ENCODE peak calls at places on chromosomes 12 and 14, in six cellular contexts. One of them, this sample, is unnamed.

GRCh38 chr14:33938131-33938949 is 12.5 kb downstream of the EGLN3 start:
- DNase-seq in breast epithelium: peak; percentile 73
- DNase-seq in sigmoid colon: peak; percentile 87
- DNase-seq in H1: no peak
- DNase-seq in HepG2: peak; percentile 49
- DNase-seq in HCT116: peak; percentile 76
- DNase-seq in this sample: peak; percentile 36

GRCh38 chr14:54669759-54670630 is 103.1 kb downstream of the SAMD4A start:
- DNase-seq in sigmoid colon: peak; percentile 95
- DNase-seq in H1: no peak
- DNase-seq in breast epithelium: no peak
- DNase-seq in HepG2: no peak
- DNase-seq in HCT116: no peak
- DNase-seq in this sample: no peak

GRCh38 chr12:92854344-92854743 is 74.8 kb downstream of the EEA1 start:
- DNase-seq in H1: no peak
- DNase-seq in HepG2: peak; percentile 52
- DNase-seq in HCT116: no peak
- DNase-seq in sigmoid colon: no peak
- DNase-seq in breast epithelium: no peak
- DNase-seq in this sample: no peak

GRCh38 chr12:9104767-9105423 is 10.8 kb downstream of the A2M start:
- DNase-seq in breast epithelium: no peak
- DNase-seq in sigmoid colon: no peak
- DNase-seq in H1: no peak
- DNase-seq in HepG2: no peak
- DNase-seq in HCT116: no peak
- DNase-seq in this sample: no peak

GRCh38 chr12:69275471-69275891 is 36.1 kb downstream of the CPSF6 start:
- DNase-seq in HepG2: no peak
- DNase-seq in HCT116: no peak
- DNase-seq in breast epithelium: no peak
- DNase-seq in H1: no peak
- DNase-seq in sigmoid colon: no peak
- DNase-seq in this sample: no peak

GRCh38 chr12:131634037-131634436 is 76.9 kb upstream of the SFSWAP start:
- DNase-seq in H1: no peak
- DNase-seq in HCT116: no peak
- DNase-seq in sigmoid colon: no peak
- DNase-seq in breast epithelium: no peak
- DNase-seq in HepG2: no peak
- DNase-seq in this sample: no peak

GRCh38 chr12:94649349-94650142 is 811 bp downstream of the TMCC3 start:
- DNase-seq in HepG2: no peak
- DNase-seq in HCT116: no peak
- DNase-seq in H1: no peak
- DNase-seq in breast epithelium: peak; percentile 60
- DNase-seq in sigmoid colon: peak; percentile 72
- DNase-seq in this sample: no peak

GRCh38 chr12:112148031-112148513 is 22.7 kb downstream of the TRAFD1 start:
- DNase-seq in H1: no peak
- DNase-seq in HepG2: no peak
- DNase-seq in HCT116: no peak
- DNase-seq in sigmoid colon: no peak
- DNase-seq in breast epithelium: no peak
- DNase-seq in this sample: no peak

GRCh38 chr12:102816816-102817434 is 100.1 kb downstream of the PAH start:
- DNase-seq in H1: no peak
- DNase-seq in sigmoid colon: no peak
- DNase-seq in HCT116: peak; percentile 18
- DNase-seq in breast epithelium: no peak
- DNase-seq in HepG2: peak; percentile 24
- DNase-seq in this sample: no peak

GRCh38 chr14:73227812-73228781 is 9.2 kb upstream of the PAPLN start:
- DNase-seq in sigmoid colon: peak; percentile 83
- DNase-seq in H1: no peak
- DNase-seq in HCT116: no peak
- DNase-seq in HepG2: peak; percentile 38
- DNase-seq in breast epithelium: no peak
- DNase-seq in this sample: no peak

GRCh38 chr12:89556976-89557375 is 31.1 kb upstream of the POC1B start:
- DNase-seq in HepG2: peak; percentile 9
- DNase-seq in breast epithelium: no peak
- DNase-seq in sigmoid colon: no peak
- DNase-seq in H1: no peak
- DNase-seq in HCT116: peak; percentile 45
- DNase-seq in this sample: no peak

GRCh38 chr14:60294670-60295069 is 45.6 kb downstream of the PPM1A start:
- DNase-seq in HCT116: no peak
- DNase-seq in HepG2: no peak
- DNase-seq in sigmoid colon: no peak
- DNase-seq in breast epithelium: no peak
- DNase-seq in H1: no peak
- DNase-seq in this sample: no peak

GRCh38 chr12:101287357-101287756 is 7.5 kb downstream of the UTP20 start:
- DNase-seq in sigmoid colon: no peak
- DNase-seq in HCT116: no peak
- DNase-seq in HepG2: no peak
- DNase-seq in breast epithelium: no peak
- DNase-seq in H1: no peak
- DNase-seq in this sample: no peak

GRCh38 chr14:102726191-102726949 is 50.9 kb upstream of the TRAF3 start:
- DNase-seq in HepG2: peak; percentile 61
- DNase-seq in HCT116: no peak
- DNase-seq in breast epithelium: no peak
- DNase-seq in H1: no peak
- DNase-seq in sigmoid colon: no peak
- DNase-seq in this sample: no peak

GRCh38 chr14:68634346-68634745 is 158.5 kb downstream of the ZFP36L1 start:
- DNase-seq in HCT116: no peak
- DNase-seq in HepG2: no peak
- DNase-seq in sigmoid colon: no peak
- DNase-seq in H1: no peak
- DNase-seq in breast epithelium: no peak
- DNase-seq in this sample: no peak

GRCh38 chr12:66623455-66623854 is 55.4 kb downstream of the GRIP1 start:
- DNase-seq in breast epithelium: no peak
- DNase-seq in HepG2: no peak
- DNase-seq in HCT116: no peak
- DNase-seq in sigmoid colon: no peak
- DNase-seq in H1: no peak
- DNase-seq in this sample: no peak
- TF ChIP-seq POLR2AphosphoS5 in breast epithelium: no peak
- TF ChIP-seq POLR2AphosphoS5 in HepG2: no peak
- TF ChIP-seq POLR2AphosphoS5 in HCT116: no peak
- TF ChIP-seq POLR2AphosphoS5 in sigmoid colon: no peak
- TF ChIP-seq POLR2AphosphoS5 in H1: no peak
- TF ChIP-seq POLR2AphosphoS5 in this sample: no peak

GRCh38 chr14:100490252-100490651 is 97.0 kb downstream of the BEGAIN start:
- DNase-seq in sigmoid colon: no peak
- DNase-seq in HCT116: no peak
- DNase-seq in H1: no peak
- DNase-seq in breast epithelium: no peak
- DNase-seq in HepG2: no peak
- DNase-seq in this sample: no peak

GRCh38 chr14:100486025-100486828 is 101.0 kb downstream of the BEGAIN start:
- DNase-seq in HepG2: peak; percentile 43
- DNase-seq in H1: peak; percentile 65
- DNase-seq in breast epithelium: no peak
- DNase-seq in sigmoid colon: no peak
- DNase-seq in HCT116: no peak
- DNase-seq in this sample: peak; percentile 66

GRCh38 chr14:100488057-100488456 is 99.2 kb downstream of the BEGAIN start:
- DNase-seq in breast epithelium: no peak
- DNase-seq in HepG2: no peak
- DNase-seq in sigmoid colon: no peak
- DNase-seq in H1: no peak
- DNase-seq in HCT116: no peak
- DNase-seq in this sample: no peak

GRCh38 chr14:100487304-100487703 is 99.9 kb downstream of the BEGAIN start:
- DNase-seq in breast epithelium: no peak
- DNase-seq in sigmoid colon: no peak
- DNase-seq in H1: no peak
- DNase-seq in HepG2: no peak
- DNase-seq in HCT116: no peak
- DNase-seq in this sample: no peak

DNA sequence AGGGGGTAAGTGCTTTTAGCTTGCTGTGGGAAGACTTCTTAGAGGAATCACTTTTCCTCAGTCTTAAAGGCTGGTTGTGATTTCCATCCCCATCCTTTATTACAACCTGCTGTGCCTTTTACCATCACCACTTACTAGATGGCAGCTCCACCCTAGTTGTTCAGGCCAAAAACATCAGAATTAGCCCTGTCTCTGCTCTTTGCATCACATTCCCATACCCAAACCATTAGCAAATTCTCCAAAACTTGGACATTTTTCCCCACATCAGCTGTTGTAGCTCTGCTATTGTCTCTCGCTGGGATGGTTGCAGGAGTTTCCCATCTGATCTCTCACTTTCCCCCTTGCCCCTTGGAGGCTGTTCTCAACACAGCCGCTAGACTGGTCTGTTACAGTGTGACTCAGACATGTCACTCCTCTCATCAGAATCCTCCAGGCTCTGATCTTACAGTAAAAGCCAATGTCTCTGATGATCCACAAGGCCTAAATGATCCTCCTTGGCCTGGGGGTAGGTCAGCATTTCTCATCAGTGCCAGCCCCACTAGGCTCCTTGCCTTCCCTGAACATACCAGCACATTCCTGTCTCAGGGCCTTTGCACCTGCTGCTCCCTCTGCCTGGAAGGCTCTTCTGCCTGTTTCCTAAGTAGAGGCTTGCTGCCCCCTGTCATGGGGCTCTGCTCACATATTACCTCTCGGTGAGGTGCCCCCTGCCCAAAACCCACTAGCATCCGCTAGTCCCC is 102.5 kb downstream of the BEGAIN start:
- DNase-seq in H1: no peak
- DNase-seq in HepG2: no peak
- DNase-seq in HCT116: no peak
- DNase-seq in breast epithelium: no peak
- DNase-seq in sigmoid colon: no peak
- DNase-seq in this sample: no peak
- TF ChIP-seq POLR2AphosphoS5 in H1: no peak
- TF ChIP-seq POLR2AphosphoS5 in HepG2: no peak
- TF ChIP-seq POLR2AphosphoS5 in HCT116: no peak
- TF ChIP-seq POLR2AphosphoS5 in breast epithelium: no peak
- TF ChIP-seq POLR2AphosphoS5 in sigmoid colon: no peak
- TF ChIP-seq POLR2AphosphoS5 in this sample: no peak

DNA sequence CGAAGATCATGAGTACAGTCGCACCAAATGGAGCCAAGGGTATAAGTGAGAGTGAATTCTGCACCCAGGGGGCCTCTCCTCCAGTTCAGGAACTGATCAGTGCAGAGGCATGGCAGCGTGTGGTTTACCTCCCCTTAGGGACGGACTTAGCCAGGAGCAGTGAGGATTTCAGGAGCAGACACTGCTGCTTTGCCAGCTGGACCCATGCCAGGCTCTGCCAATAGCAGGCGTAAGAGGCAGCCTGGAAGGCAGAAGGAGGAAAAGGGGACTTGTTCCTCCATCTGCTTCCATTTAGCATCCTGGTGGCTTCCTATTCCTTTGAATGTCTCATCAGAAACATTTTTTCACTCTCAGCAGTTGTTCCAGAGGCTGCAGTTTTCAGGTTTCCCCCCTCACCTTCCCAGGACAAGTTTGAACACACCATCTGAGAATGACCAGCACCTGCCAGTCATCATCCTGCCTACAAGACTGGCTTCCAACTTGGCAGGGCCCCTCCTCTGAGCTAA is 137.0 kb upstream of the LMNTD1 start:
- DNase-seq in HepG2: no peak
- DNase-seq in breast epithelium: peak; percentile 54
- DNase-seq in HCT116: no peak
- DNase-seq in H1: no peak
- DNase-seq in sigmoid colon: peak; percentile 77
- DNase-seq in this sample: no peak
- TF ChIP-seq POLR2AphosphoS5 in HepG2: no peak
- TF ChIP-seq POLR2AphosphoS5 in breast epithelium: no peak
- TF ChIP-seq POLR2AphosphoS5 in HCT116: no peak
- TF ChIP-seq POLR2AphosphoS5 in H1: no peak
- TF ChIP-seq POLR2AphosphoS5 in sigmoid colon: no peak
- TF ChIP-seq POLR2AphosphoS5 in this sample: no peak

GRCh38 chr12:44703311-44703910 is 172.7 kb downstream of the NELL2 start:
- DNase-seq in HepG2: no peak
- DNase-seq in breast epithelium: no peak
- DNase-seq in H1: no peak
- DNase-seq in sigmoid colon: no peak
- DNase-seq in HCT116: no peak
- DNase-seq in this sample: no peak
- TF ChIP-seq POLR2AphosphoS5 in HepG2: no peak
- TF ChIP-seq POLR2AphosphoS5 in breast epithelium: no peak
- TF ChIP-seq POLR2AphosphoS5 in H1: no peak
- TF ChIP-seq POLR2AphosphoS5 in sigmoid colon: no peak
- TF ChIP-seq POLR2AphosphoS5 in HCT116: no peak
- TF ChIP-seq POLR2AphosphoS5 in this sample: no peak

DNA sequence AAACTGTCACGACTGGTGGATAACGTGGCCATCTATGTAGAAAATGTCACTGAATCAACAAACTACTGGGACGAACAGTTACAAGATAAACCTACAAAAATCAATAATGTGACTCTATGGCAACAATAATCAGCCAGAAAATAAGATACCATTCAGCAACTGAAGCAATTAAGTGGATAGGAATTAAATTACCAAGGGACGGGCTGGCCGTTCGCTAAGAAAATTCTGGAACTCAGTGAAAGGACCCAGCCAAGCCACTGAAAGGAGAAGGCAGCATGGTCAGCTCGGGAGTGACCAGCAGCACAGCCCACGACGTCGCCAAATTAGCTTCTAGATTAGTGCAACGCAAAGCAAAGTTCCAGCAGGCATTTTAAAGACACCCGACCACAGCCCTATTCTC is 33.6 kb upstream of the TMEM179 start:
- DNase-seq in HCT116: no peak
- DNase-seq in sigmoid colon: no peak
- DNase-seq in breast epithelium: no peak
- DNase-seq in HepG2: no peak
- DNase-seq in H1: no peak
- DNase-seq in this sample: no peak
- TF ChIP-seq POLR2AphosphoS5 in HCT116: no peak
- TF ChIP-seq POLR2AphosphoS5 in sigmoid colon: no peak
- TF ChIP-seq POLR2AphosphoS5 in breast epithelium: no peak
- TF ChIP-seq POLR2AphosphoS5 in HepG2: no peak
- TF ChIP-seq POLR2AphosphoS5 in H1: no peak
- TF ChIP-seq POLR2AphosphoS5 in this sample: no peak

GRCh38 chr12:100199347-100200136 is 1.1 kb upstream of the ACTR6 start:
- DNase-seq in HCT116: peak; percentile 52
- DNase-seq in sigmoid colon: peak; percentile 83
- DNase-seq in breast epithelium: peak; percentile 80
- DNase-seq in HepG2: peak; percentile 73
- DNase-seq in H1: peak; percentile 23
- DNase-seq in this sample: no peak
- TF ChIP-seq POLR2AphosphoS5 in HCT116: peak; percentile 63
- TF ChIP-seq POLR2AphosphoS5 in sigmoid colon: peak; percentile 8
- TF ChIP-seq POLR2AphosphoS5 in breast epithelium: no peak
- TF ChIP-seq POLR2AphosphoS5 in HepG2: no peak
- TF ChIP-seq POLR2AphosphoS5 in H1: no peak
- TF ChIP-seq POLR2AphosphoS5 in this sample: no peak